ENCODE peak calls at places on chromosomes 3 and 15, in four cellular contexts. D is HepG2, X is GM12878, F is SK-N-SH. K is an unnamed sample.

GRCh38 chr3:121750087-121750415 is 510 bp upstream of the GOLGB1 start:
- DNase-seq in X (no peak), D (no peak), F (no peak), K (no peak)

GRCh38 chr15:63703641-63704040 is 106.5 kb downstream of the FBXL22 start:
- DNase-seq in F (no peak), D (no peak), X (no peak), K (no peak)

GRCh38 chr3:166360702-166361101 is 523.5 kb upstream of the BCHE start:
- DNase-seq in X (no peak), D (no peak), F (no peak), K (no peak)

GRCh38 chr15:25664761-25665160 is 198.4 kb downstream of the ATP10A start:
- DNase-seq in D (no peak), F (no peak), X (no peak), K (no peak)

GRCh38 chr3:156174229-156174847 is 54.0 kb downstream of the KCNAB1 start:
- DNase-seq in F (peak), X (no peak), D (peak), K (no peak)

GRCh38 chr15:68379759-68380290 is 52.1 kb downstream of the ITGA11 start:
- DNase-seq in X (no peak), D (no peak), F (no peak), K (no peak)

GRCh38 chr15:64152507-64153387 is 1.2 kb downstream of the SNX22 start:
- DNase-seq in X (no peak), F (peak), D (no peak), K (no peak)

GRCh38 chr3:177792363-177793030 is 595.2 kb upstream of the TBL1XR1 start:
- DNase-seq in F (no peak), X (no peak), D (no peak), K (no peak)

GRCh38 chr3:54951405-54951804 is 23.5 kb upstream of the LRTM1 start:
- DNase-seq in X (no peak), F (peak), D (peak), K (no peak)

GRCh38 chr3:181729071-181729915 is 17.6 kb downstream of the SOX2 start:
- DNase-seq in X (no peak), D (no peak), F (no peak), K (no peak)

GRCh38 chr15:38843736-38844590 is 279.3 kb upstream of the RASGRP1 start:
- DNase-seq in D (no peak), F (no peak), X (no peak), K (no peak)

GRCh38 chr3:12659316-12660015 is 4.5 kb downstream of the RAF1 start:
- DNase-seq in X (no peak), D (no peak), F (no peak), K (no peak)

GRCh38 chr3:173553635-173554280 is 156.2 kb downstream of the NLGN1 start:
- DNase-seq in X (no peak), F (peak), D (peak), K (peak)

DNA sequence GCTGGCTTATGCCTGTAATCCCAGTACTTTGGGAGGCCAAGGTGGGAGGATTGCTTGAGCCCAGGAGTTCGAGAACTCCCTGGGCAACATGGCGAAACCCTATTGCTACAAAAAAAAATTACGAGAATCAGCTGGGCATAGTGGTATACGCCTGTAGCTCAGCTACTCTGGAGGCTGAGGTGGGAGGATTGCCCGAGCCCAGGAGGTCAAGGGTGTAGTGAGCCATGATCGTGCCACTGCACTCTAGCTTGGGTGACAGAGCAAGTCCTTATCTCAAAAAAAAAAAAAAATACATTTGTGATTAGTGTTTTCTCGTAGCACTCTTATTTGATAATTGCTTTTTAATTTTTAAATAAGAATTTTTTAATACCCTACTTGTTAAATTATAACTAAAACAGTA is 18.4 kb downstream of the IREB2 start:
- DNase-seq in X (no peak), F (no peak), D (no peak), K (no peak)
- H3K27ac ChIP-seq in X (no peak), F (peak), D (no peak), K (peak)

GRCh38 chr3:14144423-14145075 is 19.7 kb downstream of the TMEM43 start:
- DNase-seq in D (peak), X (peak), F (peak), K (peak)
- TF ChIP-seq POLR2AphosphoS5 in D (no peak), X (no peak), F (peak), K (no peak)

GRCh38 chr3:108931025-108931424 is 22.7 kb downstream of the GUCA1C start:
- DNase-seq in X (no peak), F (no peak), D (no peak), K (no peak)
- H3K9ac ChIP-seq in X (no peak), F (no peak), D (no peak), K (no peak)

GRCh38 chr3:146966124-146966523 is 361.0 kb upstream of the PLSCR5 start:
- DNase-seq in X (no peak), F (no peak), D (no peak), K (no peak)

GRCh38 chr3:146970236-146970635 is 365.1 kb upstream of the PLSCR5 start:
- DNase-seq in D (no peak), X (no peak), F (no peak), K (no peak)

GRCh38 chr3:146968204-146968651 is 363.1 kb upstream of the PLSCR5 start:
- DNase-seq in X (no peak), D (no peak), F (no peak), K (peak)

GRCh38 chr3:146967786-146968185 is 362.6 kb upstream of the PLSCR5 start:
- DNase-seq in D (no peak), X (no peak), F (no peak), K (peak)

GRCh38 chr3:146969356-146969755 is 364.2 kb upstream of the PLSCR5 start:
- DNase-seq in X (no peak), D (no peak), F (no peak), K (no peak)
- H3K27ac ChIP-seq in X (no peak), D (no peak), F (peak), K (no peak)

DNA sequence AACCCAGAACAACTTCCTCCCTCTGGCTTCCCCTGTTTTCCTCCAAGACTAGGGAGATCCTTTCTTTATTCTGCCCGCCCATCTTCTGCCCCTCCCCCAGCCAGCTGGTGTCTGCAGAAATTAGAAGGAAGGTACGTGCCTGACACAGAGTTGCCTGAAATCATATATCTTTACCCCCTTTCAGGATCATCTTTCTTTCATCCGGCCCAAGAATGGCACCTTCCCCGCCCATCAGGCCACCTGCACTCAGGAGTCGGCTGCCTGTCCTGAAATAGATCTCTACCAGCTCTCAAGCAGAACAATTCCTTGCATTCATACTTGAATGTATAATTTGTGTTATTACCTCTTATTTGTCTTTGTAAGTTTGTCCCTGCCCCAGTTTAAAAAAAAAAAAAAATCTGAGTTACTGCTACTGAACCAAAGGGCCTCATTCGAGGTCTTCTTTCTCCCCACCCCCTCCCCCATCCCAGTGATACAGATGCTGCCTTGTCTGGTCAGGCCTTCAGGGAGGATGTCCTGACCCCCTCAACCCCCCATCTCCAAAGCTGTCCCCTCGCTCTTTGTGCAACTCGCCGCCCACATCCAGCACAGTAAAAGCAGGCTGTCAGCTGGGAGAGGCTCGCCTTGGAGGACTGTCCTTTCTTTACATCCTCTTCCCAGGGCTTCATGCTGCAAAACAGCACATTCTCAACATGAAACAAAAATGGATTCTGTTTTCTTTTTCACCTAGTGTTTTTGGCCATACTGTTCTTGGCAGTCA is 133.5 kb downstream of the VGLL4 start:
- DNase-seq in X (no peak), D (no peak), F (peak), K (no peak)
- TF ChIP-seq POLR2AphosphoS5 in X (no peak), D (no peak), F (no peak), K (no peak)

DNA sequence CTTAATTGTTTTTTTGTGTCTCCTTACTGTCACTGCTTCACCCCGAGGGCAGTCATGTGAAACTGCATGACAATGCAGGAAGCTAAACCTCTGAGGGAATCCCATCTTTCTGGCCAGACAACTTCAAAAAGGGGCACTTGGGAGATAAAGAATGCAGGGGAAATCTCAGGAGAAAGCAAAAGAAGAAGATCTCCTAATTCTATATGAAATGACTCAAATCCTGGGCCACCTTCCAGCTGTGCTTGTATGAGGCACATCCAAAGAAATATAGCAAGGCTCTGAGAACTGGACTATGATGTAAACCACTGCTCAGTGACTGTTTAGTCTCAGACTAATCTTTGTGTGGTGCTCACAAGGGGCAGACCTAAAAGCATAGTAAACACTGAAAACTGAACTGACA is 22.6 kb upstream of the UMPS start:
- DNase-seq in D (no peak), X (no peak), F (no peak), K (peak)
- H3K9ac ChIP-seq in D (no peak), X (no peak), F (no peak), K (peak)

GRCh38 chr15:99562238-99562637 is 3.5 kb upstream of the MEF2A start:
- DNase-seq in D (no peak), F (no peak), X (no peak), K (no peak)

GRCh38 chr15:99565281-99566156 is at the start of gene MEF2A:
- DNase-seq in F (peak), X (peak), D (peak), K (peak)

GRCh38 chr15:99565031-99565280 is 828 bp upstream of the MEF2A start:
- DNase-seq in D (no peak), F (no peak), X (no peak), K (no peak)

GRCh38 chr15:99566157-99566900 is 545 bp downstream of the MEF2A start:
- DNase-seq in D (no peak), X (no peak), F (peak), K (no peak)

GRCh38 chr15:99564221-99565030 is 1.4 kb upstream of the MEF2A start:
- DNase-seq in F (no peak), X (peak), D (peak), K (no peak)
- H3K27ac ChIP-seq in F (no peak), X (peak), D (no peak), K (peak)

DNA sequence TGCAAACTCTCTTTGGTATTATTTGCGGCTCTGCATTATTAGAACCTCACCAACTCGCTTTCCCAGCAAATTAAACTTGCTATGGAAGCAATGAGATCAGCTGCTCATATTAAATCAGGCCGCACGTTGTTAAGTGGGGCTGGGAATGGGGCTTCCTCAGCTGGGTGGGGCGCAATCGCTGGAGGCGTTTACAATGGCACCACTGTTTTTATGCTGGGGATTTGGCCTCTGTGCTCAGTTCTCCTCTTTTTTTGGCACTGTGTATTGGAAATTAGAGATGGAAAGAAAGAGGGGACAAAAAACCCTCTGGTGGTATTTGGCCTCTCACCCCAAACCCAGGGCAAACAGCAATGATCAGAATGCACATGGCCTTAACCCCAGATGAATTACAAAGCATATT is 72.2 kb downstream of the RPLP1 start:
- DNase-seq in X (no peak), D (no peak), F (no peak), K (no peak)
- TF ChIP-seq POLR2AphosphoS5 in X (no peak), D (no peak), F (no peak), K (no peak)

K was measured in SK-N-MC.